ENCODE peak calls at places on chromosome 1, in six cellular contexts. E, B, R, C, P and N are unnamed samples.
A peak's percentile ranks its signal among the peaks of the same experiment; 100 is the strongest.

GRCh38 chr1:59666106-59666505 is 148.6 kb upstream of the HOOK1 start:
- DNase-seq in E (no peak), B (no peak), R (no peak), C (no peak), P (no peak), N (no peak)

GRCh38 chr1:220366269-220366668 is 94.0 kb upstream of the RAB3GAP2 start:
- DNase-seq in E (no peak), B (no peak), R (no peak), C (no peak), P (no peak), N (no peak)

GRCh38 chr1:97158704-97159103 is 437.1 kb downstream of the PTBP2 start:
- DNase-seq in E (peak; percentile 6), B (no peak), R (no peak), C (no peak), P (no peak), N (no peak)

GRCh38 chr1:162726539-162726938 is 64.0 kb upstream of the HSD17B7 start:
- DNase-seq in E (no peak), B (no peak), R (no peak), C (no peak), P (no peak), N (no peak)

GRCh38 chr1:214496126-214496525 is 55.3 kb downstream of the PTPN14 start:
- DNase-seq in E (no peak), B (no peak), R (no peak), C (no peak), P (no peak), N (no peak)

GRCh38 chr1:145983959-145984830 is 12.2 kb downstream of the TXNIP start:
- DNase-seq in E (no peak), B (no peak), R (no peak), C (no peak), P (peak; percentile 48), N (no peak)

GRCh38 chr1:12811409-12811784 is 19.8 kb downstream of the PRAMEF11 start:
- DNase-seq in E (peak; percentile 46), B (no peak), R (no peak), C (no peak), P (no peak), N (no peak)

GRCh38 chr1:181099152-181100014 is 10.9 kb downstream of the IER5 start:
- DNase-seq in E (peak; percentile 76), B (peak; percentile 90), R (no peak), C (no peak), P (no peak), N (peak; percentile 45)

GRCh38 chr1:13813398-13814012 is 113.5 kb downstream of the PRDM2 start:
- DNase-seq in E (peak; percentile 21), B (peak; percentile 75), R (peak; percentile 89), C (no peak), P (peak; percentile 72), N (no peak)

GRCh38 chr1:78586572-78586971 is 33.7 kb upstream of the IFI44L start:
- DNase-seq in E (peak; percentile 87), B (no peak), R (no peak), C (peak; percentile 71), P (no peak), N (peak; percentile 49)

GRCh38 chr1:113901171-113901570 is 3.4 kb downstream of the AP4B1 start:
- DNase-seq in E (no peak), B (no peak), R (no peak), C (no peak), P (no peak), N (no peak)

GRCh38 chr1:65508051-65508450 is 87.6 kb downstream of the LEPR start:
- DNase-seq in E (peak; percentile 56), B (no peak), R (no peak), C (no peak), P (no peak), N (no peak)

GRCh38 chr1:3881191-3881475 is 18.9 kb downstream of the C1orf174 start:
- DNase-seq in E (no peak), B (no peak), R (no peak), C (no peak), P (peak; percentile 36), N (no peak)

GRCh38 chr1:50976890-50977574 is 7.0 kb downstream of the CDKN2C start:
- DNase-seq in E (peak; percentile 58), B (peak; percentile 86), R (peak; percentile 55), C (no peak), P (peak; percentile 56), N (no peak)

GRCh38 chr1:56838726-56839125 is 15.9 kb upstream of the C8A start:
- DNase-seq in E (no peak), B (no peak), R (no peak), C (no peak), P (no peak), N (peak; percentile 78)

GRCh38 chr1:41662061-41662655 is 177.7 kb upstream of the EDN2 start:
- DNase-seq in E (peak; percentile 81), B (peak; percentile 78), R (no peak), C (no peak), P (peak; percentile 78), N (peak; percentile 59)

GRCh38 chr1:206833741-206834140 is 31.7 kb upstream of the IL20 start:
- DNase-seq in E (no peak), B (no peak), R (no peak), C (no peak), P (no peak), N (no peak)

GRCh38 chr1:44531785-44532566 is 126.9 kb downstream of the RNF220 start:
- DNase-seq in E (no peak), B (peak; percentile 69), R (peak; percentile 84), C (no peak), P (no peak), N (no peak)

GRCh38 chr1:67752306-67752705 is 67.3 kb downstream of the GADD45A start:
- DNase-seq in E (peak; percentile 29), B (no peak), R (no peak), C (no peak), P (no peak), N (no peak)

GRCh38 chr1:92085727-92086126 is 5.6 kb downstream of the BTBD8 start:
- DNase-seq in E (no peak), B (no peak), R (no peak), C (no peak), P (no peak), N (no peak)

GRCh38 chr1:166485620-166486019 is 318.8 kb upstream of the FAM78B start:
- DNase-seq in E (no peak), B (no peak), R (no peak), C (no peak), P (no peak), N (no peak)

GRCh38 chr1:4307911-4308545 is 346.4 kb upstream of the AJAP1 start:
- DNase-seq in E (no peak), B (no peak), R (no peak), C (no peak), P (no peak), N (no peak)

GRCh38 chr1:53393325-53393792 is 65.5 kb upstream of the LRP8 start:
- DNase-seq in E (peak; percentile 50), B (peak; percentile 66), R (peak; percentile 87), C (no peak), P (peak; percentile 87), N (no peak)

GRCh38 chr1:215059947-215060346 is 22.6 kb upstream of the KCNK2 start:
- DNase-seq in E (no peak), B (no peak), R (no peak), C (no peak), P (no peak), N (no peak)

DNA sequence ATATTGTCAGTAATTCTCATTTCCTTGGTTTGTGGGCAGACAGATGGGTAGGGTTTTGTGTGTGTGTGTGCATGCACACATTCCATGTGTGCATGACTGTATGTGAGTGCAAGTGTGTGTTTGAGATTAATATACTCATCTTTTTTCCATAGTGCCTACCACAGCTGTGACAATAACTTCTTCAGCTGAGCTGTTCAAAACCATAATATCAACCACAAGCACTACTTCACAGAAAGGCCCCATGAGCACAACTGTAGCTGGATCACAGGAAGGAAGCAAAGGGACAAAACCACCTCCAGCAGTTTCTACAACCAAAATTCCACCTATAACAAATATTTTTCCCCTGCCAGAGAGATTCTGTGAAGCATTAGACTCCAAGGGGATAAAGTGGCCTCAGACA is 149.3 kb downstream of the ADGRL2 start:
- DNase-seq in E (no peak), B (no peak), R (no peak), C (no peak), P (no peak), N (no peak)
- H3K4me3 ChIP-seq in E (no peak overlapping the region), B (no peak overlapping the region), R (no peak overlapping the region), C (no peak overlapping the region), P (no peak overlapping the region), N (no peak overlapping the region)

DNA sequence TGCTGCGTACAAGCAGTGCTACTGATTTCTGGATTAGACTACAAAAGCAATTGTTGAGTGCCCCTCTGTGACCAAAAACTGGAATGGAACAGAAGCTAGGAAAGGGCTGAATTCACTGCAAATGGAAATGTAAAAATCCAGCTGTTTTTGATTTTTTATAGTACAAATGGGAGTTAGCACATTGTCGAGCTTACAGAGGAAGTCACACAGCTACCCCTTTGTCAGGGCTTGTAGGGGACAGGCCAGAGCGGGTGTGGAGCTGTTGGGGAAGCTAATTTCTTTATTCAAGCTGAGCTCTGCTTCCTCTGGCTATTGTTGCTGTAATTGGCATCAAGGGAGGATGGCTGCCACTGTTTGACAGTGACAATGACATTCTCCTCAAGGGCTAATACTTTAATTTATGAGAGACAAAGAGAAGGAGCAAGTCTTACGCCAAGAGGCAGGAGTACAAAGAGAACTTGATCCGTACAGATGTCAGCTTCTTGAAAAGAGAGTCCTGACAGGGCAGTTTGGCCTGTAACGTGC is 96.1 kb downstream of the SLC35F3 start:
- DNase-seq in E (no peak), B (no peak), R (no peak), C (no peak), P (no peak), N (no peak)
- H3K4me3 ChIP-seq in E (no peak overlapping the region), B (no peak overlapping the region), R (no peak overlapping the region), C (no peak overlapping the region), P (no peak overlapping the region), N (no peak overlapping the region)

GRCh38 chr1:110068646-110069301 is 1.7 kb downstream of the ALX3 start:
- DNase-seq in E (no peak), B (no peak), R (no peak), C (no peak), P (peak; percentile 41), N (no peak)

GRCh38 chr1:110065841-110066240 is 4.6 kb downstream of the ALX3 start:
- DNase-seq in E (no peak), B (no peak), R (no peak), C (no peak), P (no peak), N (no peak)

GRCh38 chr1:110069302-110070281 is 880 bp downstream of the ALX3 start:
- DNase-seq in E (no peak), B (no peak), R (no peak), C (no peak), P (peak; percentile 54), N (no peak)

GRCh38 chr1:110067429-110067956 is 3.0 kb downstream of the ALX3 start:
- DNase-seq in E (no peak), B (no peak), R (no peak), C (no peak), P (peak; percentile 46), N (no peak)

GRCh38 chr1:110067957-110068645 is 2.4 kb downstream of the ALX3 start:
- DNase-seq in E (no peak), B (no peak), R (no peak), C (no peak), P (peak; percentile 54), N (no peak)
- H3K4me3 ChIP-seq in E (no peak overlapping the region), B (no peak overlapping the region), R (no peak overlapping the region), C (no peak overlapping the region), P (peak overlapping the region; percentile 43), N (no peak overlapping the region)

DNA sequence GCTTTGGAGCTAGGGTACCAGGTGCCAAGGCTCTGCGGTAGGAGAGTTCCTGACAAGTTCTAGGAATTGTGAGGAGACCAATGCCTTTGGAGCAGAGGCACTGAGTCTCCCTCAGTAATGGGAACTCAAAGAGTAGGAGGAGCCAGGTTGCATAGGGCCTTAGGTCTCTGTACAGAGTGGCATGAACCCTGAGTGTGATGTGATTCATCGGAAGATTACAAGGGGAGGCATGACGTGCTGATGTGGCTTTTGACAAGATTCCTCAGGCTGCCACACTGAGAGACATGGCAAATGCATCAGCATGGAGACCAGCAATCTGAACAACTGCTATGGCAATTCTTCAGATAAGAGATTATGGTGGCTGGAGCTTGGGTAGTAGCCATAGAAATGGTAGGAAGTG is 94.6 kb upstream of the SLC44A3 start:
- DNase-seq in E (no peak), B (no peak), R (no peak), C (no peak), P (no peak), N (no peak)
- H3K4me3 ChIP-seq in E (no peak overlapping the region), B (no peak overlapping the region), R (no peak overlapping the region), C (no peak overlapping the region), P (no peak overlapping the region), N (no peak overlapping the region)